ENCODE peak calls at places on chromosomes 5 and 9, in ten cellular contexts. I is heart right ventricle, O is HAP-1, Q is A549, A is tibial artery, X is PC-3, B is heart left ventricle, W is trophoblast cell, S is OCI-LY7, G is adrenal gland. R is an unnamed sample. For H3K4me1, the result is how much of the 10 kb centered on the place peaks cover.

GRCh38 chr9:120482424-120483186 is 97.4 kb downstream of the CDK5RAP2 start:
- DNase-seq in W (no peak), Q (no peak), X (no peak), O (no peak), I (peak), S (no peak), B (peak), A (no peak), G (peak), R (no peak)

GRCh38 chr5:59158637-59159391 is 575.9 kb downstream of the RAB3C start:
- DNase-seq in S (no peak), G (no peak), B (no peak), A (no peak), I (no peak), O (no peak), X (no peak), W (peak), Q (no peak), R (no peak)

GRCh38 chr5:32290922-32291321 is 21.8 kb downstream of the MTMR12 start:
- DNase-seq in G (no peak), X (no peak), Q (no peak), O (no peak), A (no peak), B (no peak), S (no peak), I (no peak), W (no peak), R (no peak)

GRCh38 chr9:134205636-134206316 is 41.4 kb upstream of the RNU6ATAC start:
- DNase-seq in X (no peak), W (no peak), A (no peak), I (peak), B (peak), Q (no peak), S (no peak), G (peak), O (no peak), R (peak)

GRCh38 chr9:107176701-107177100 is 106.4 kb upstream of the RAD23B start:
- DNase-seq in B (no peak), W (no peak), I (no peak), A (peak), X (no peak), G (no peak), O (no peak), S (no peak), Q (no peak), R (no peak)

GRCh38 chr5:73391441-73391871 is 57.1 kb downstream of the FOXD1 start:
- DNase-seq in B (no peak), I (no peak), O (no peak), A (no peak), Q (no peak), X (no peak), S (no peak), G (no peak), W (peak), R (no peak)

GRCh38 chr5:92403308-92403707 is 1020.2 kb upstream of the ARRDC3 start:
- DNase-seq in S (no peak), W (no peak), A (no peak), O (no peak), B (no peak), X (no peak), Q (no peak), G (no peak), I (no peak), R (no peak)

GRCh38 chr5:115855959-115856358 is 14.2 kb downstream of the AP3S1 start:
- DNase-seq in Q (no peak), W (peak), B (no peak), A (no peak), G (no peak), I (no peak), O (no peak), S (no peak), X (no peak), R (no peak)

GRCh38 chr9:35186524-35186923 is 24.7 kb downstream of the UNC13B start:
- DNase-seq in X (no peak), G (no peak), O (no peak), Q (no peak), A (no peak), S (no peak), I (no peak), W (no peak), B (no peak), R (no peak)

GRCh38 chr5:160171656-160172055 is 52.4 kb upstream of the PWWP2A start:
- DNase-seq in X (no peak), B (no peak), A (no peak), O (no peak), G (no peak), S (no peak), I (peak), W (peak), Q (no peak), R (no peak)

GRCh38 chr5:171647043-171647899 is 138.3 kb upstream of the SMIM23 start:
- DNase-seq in G (peak), A (no peak), W (peak), O (no peak), Q (peak), S (no peak), B (peak), I (no peak), X (peak), R (no peak)

GRCh38 chr5:118553662-118554061 is 434.7 kb downstream of the DTWD2 start:
- DNase-seq in B (peak), O (no peak), I (peak), W (peak), A (peak), G (no peak), X (peak), S (no peak), Q (no peak), R (peak)

GRCh38 chr9:102728946-102729345 is 266.2 kb upstream of the CYLC2 start:
- DNase-seq in G (no peak), W (no peak), B (no peak), X (no peak), S (no peak), Q (no peak), A (no peak), O (no peak), I (no peak), R (no peak)

DNA sequence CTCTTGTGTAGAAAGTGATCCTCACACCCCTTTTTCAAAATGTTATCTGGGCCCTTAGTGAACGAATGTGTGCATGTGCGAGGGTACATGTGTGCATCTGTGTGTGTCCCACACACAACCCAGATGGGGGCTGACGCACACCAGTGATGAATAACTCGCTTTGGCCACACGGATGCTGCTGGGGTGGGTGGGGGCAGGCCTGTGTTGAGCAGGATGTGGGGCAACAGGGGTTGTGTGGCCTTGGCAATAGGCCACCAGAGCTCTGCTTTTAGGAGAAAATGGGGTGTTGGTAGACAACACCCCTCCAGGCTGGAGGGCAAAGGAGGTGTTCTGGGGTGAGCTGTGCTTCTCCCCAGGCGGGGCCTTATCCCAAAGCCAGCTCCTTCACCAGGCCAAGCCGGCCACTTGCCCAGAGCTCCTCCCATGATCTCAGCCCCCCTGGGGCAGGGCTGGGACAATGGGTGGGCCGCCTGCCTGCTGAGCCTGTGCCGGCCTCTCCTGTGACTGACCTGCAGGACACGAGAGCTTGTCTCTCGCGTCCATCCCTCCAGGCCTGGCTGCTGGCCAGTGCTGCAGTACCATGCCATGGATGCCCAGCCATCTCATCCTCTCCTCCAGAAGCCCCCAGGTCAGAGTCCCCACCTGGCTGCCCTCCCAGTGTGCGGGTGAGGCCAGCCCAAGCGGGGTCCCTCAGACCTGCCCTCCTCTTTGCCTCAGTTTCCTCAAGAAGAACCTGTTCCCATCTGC is 1.7 kb downstream of the DBN1 start:
- DNase-seq in W (no peak), G (no peak), X (no peak), S (no peak), A (peak), I (peak), B (peak), Q (no peak), O (peak), R (no peak)
- H3K4me1 ChIP-seq in W (under half), G (under half), X (under half), S (under half), A (half or more), I (under half), B (half or more), Q (half or more), O (under half), R (under half)

GRCh38 chr5:156570615-156571014 is 243.7 kb downstream of the SGCD start:
- DNase-seq in O (no peak), G (no peak), Q (no peak), B (no peak), X (no peak), S (no peak), W (no peak), I (no peak), A (no peak), R (no peak)
- H3K4me1 ChIP-seq in O (under half), G (under half), Q (under half), B (under half), X (under half), S (under half), W (under half), I (under half), A (under half), R (under half)

GRCh38 chr9:90836396-90837080 is 34.9 kb downstream of the SYK start:
- DNase-seq in Q (no peak), S (no peak), W (no peak), O (no peak), X (peak), A (no peak), I (no peak), B (no peak), G (no peak), R (no peak)
- H3K4me1 ChIP-seq in Q (under half), S (half or more), W (under half), O (under half), X (under half), A (under half), I (under half), B (under half), G (under half), R (under half)

GRCh38 chr5:150496098-150496497 is 11.8 kb upstream of the NDST1 start:
- DNase-seq in S (no peak), O (no peak), G (no peak), Q (no peak), W (no peak), B (no peak), X (no peak), A (no peak), I (no peak), R (no peak)
- H3K4me1 ChIP-seq in S (under half), O (under half), G (half or more), Q (half or more), W (half or more), B (half or more), X (under half), A (half or more), I (half or more), R (under half)

GRCh38 chr5:124732349-124732875 is 14.0 kb downstream of the ZNF608 start:
- DNase-seq in Q (no peak), I (no peak), G (no peak), W (no peak), B (no peak), O (peak), X (no peak), A (no peak), S (no peak), R (no peak)
- H3K4me1 ChIP-seq in Q (under half), I (under half), G (half or more), W (under half), B (under half), O (half or more), X (under half), A (under half), S (half or more), R (under half)

DNA sequence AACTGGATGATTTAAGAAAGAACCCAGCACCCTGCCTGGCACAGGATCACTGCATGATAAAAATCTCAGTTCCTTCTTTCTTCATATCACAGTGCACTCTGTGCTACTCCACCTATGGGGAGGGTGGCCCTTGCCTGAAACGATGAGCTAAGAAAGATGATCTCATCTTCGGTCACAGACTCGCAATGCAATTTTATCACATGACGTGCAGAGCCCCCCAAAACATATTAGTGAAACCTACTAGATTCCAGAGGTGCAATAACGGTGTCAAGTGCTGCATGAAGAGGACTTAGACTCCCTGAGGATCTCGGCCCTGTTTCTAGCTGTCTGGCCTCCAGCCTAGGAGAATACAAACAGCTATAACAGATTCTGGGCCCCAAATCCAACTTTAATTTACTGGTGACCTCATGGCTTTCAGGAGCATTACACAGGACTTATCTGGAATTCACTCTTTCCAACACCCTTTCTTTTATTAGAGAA is 104.0 kb downstream of the EBF1 start:
- DNase-seq in Q (no peak), S (no peak), X (no peak), I (no peak), B (no peak), O (no peak), W (no peak), A (no peak), G (no peak), R (no peak)
- H3K4me1 ChIP-seq in Q (under half), S (under half), X (under half), I (under half), B (under half), O (under half), W (under half), A (half or more), G (under half), R (under half)

DNA sequence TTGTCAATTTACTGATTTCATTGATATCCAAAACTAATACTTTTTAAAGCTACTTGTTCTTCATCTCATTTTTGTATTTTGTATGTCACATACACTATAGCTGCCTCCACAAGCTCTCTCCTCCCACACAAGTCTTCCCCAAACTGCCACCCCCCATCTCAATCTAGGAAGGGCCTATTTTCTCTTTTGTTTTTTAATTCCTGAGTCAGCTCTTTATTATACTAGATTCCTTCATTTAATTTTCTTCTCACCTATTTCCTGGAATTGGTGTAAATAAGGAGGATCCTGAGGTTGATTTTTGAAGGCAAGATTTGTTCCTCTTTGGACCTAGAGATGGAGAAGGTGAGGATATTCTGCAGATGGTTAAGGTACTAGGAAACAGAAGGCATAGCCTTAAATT is 277.4 kb downstream of the GABRB2 start:
- DNase-seq in W (no peak), B (no peak), A (no peak), G (no peak), I (no peak), X (no peak), Q (no peak), O (no peak), S (no peak), R (no peak)
- H3K4me1 ChIP-seq in W (under half), B (under half), A (under half), G (under half), I (under half), X (under half), Q (under half), O (under half), S (under half), R (under half)

GRCh38 chr5:132298305-132298704 is 4.1 kb downstream of the SLC22A4 start:
- DNase-seq in A (no peak), X (no peak), O (no peak), W (no peak), Q (no peak), B (no peak), G (no peak), I (no peak), S (no peak), R (no peak)
- H3K4me1 ChIP-seq in A (under half), X (under half), O (under half), W (under half), Q (under half), B (under half), G (under half), I (under half), S (under half), R (under half)

GRCh38 chr9:94869415-94869838 is 142.9 kb downstream of the AOPEP start:
- DNase-seq in O (no peak), B (no peak), W (peak), A (no peak), S (no peak), X (peak), I (no peak), Q (no peak), G (peak), R (no peak)

GRCh38 chr9:94867842-94868312 is 141.4 kb downstream of the AOPEP start:
- DNase-seq in A (no peak), I (no peak), Q (peak), G (no peak), X (peak), S (no peak), W (peak), O (no peak), B (no peak), R (no peak)

GRCh38 chr9:94868462-94868861 is 142.0 kb downstream of the AOPEP start:
- DNase-seq in S (no peak), W (no peak), G (no peak), O (no peak), I (no peak), Q (no peak), X (no peak), B (no peak), A (no peak), R (no peak)

GRCh38 chr9:94870793-94871558 is 144.5 kb downstream of the AOPEP start:
- DNase-seq in A (no peak), Q (no peak), S (no peak), O (peak), W (peak), B (peak), X (peak), G (no peak), I (peak), R (no peak)

GRCh38 chr9:94870465-94870792 is 143.9 kb downstream of the AOPEP start:
- DNase-seq in X (peak), B (no peak), W (no peak), G (no peak), A (no peak), S (no peak), Q (no peak), O (no peak), I (no peak), R (no peak)
- H3K4me1 ChIP-seq in X (half or more), B (half or more), W (under half), G (half or more), A (under half), S (under half), Q (half or more), O (under half), I (half or more), R (under half)